ENCODE peak calls at places on chromosome 18, in ten cellular contexts. B, Q, R, X, N, M, P, F, G and Z are unnamed samples.
A peak's percentile ranks its signal among the peaks of the same experiment; 100 is the strongest.

GRCh38 chr18:22439447-22439846 is 21.7 kb upstream of the CTAGE1 start:
- DNase-seq in R (no peak), B (no peak), M (no peak), F (peak; percentile 22), N (no peak), G (no peak), Q (no peak), P (no peak), X (peak; percentile 19), Z (no peak)

GRCh38 chr18:12014976-12015696 is 33.8 kb downstream of the IMPA2 start:
- DNase-seq in R (no peak), Q (no peak), B (no peak), P (no peak), X (no peak), F (no peak), G (no peak), N (no peak), M (no peak), Z (no peak)

GRCh38 chr18:9782073-9782857 is 74.2 kb downstream of the RAB31 start:
- DNase-seq in Q (no peak), G (no peak), X (peak; percentile 72), N (no peak), B (no peak), R (no peak), F (peak; percentile 95), P (no peak), M (no peak), Z (peak; percentile 98)

GRCh38 chr18:63467699-63468098 is 9.1 kb upstream of the SERPINB5 start:
- DNase-seq in M (no peak), N (no peak), B (no peak), P (no peak), Q (no peak), F (no peak), G (no peak), X (no peak), R (no peak), Z (no peak)

GRCh38 chr18:74976331-74976909 is 232.5 kb downstream of the PTGR3 start:
- DNase-seq in P (no peak), B (no peak), G (peak; percentile 100), N (no peak), R (no peak), F (no peak), M (no peak), Q (no peak), X (no peak), Z (no peak)

GRCh38 chr18:13520741-13521140 is 205.6 kb downstream of the FAM210A start:
- DNase-seq in M (no peak), P (no peak), R (no peak), G (no peak), Q (no peak), N (no peak), B (no peak), X (no peak), F (no peak), Z (no peak)

GRCh38 chr18:37251679-37252078 is 313.9 kb downstream of the CELF4 start:
- DNase-seq in P (no peak), G (no peak), F (no peak), N (no peak), Q (no peak), R (no peak), X (peak; percentile 49), B (no peak), M (no peak), Z (no peak)

GRCh38 chr18:34866310-34866709 is 156.2 kb downstream of the DTNA start:
- DNase-seq in B (no peak), R (no peak), G (no peak), X (no peak), P (no peak), F (no peak), M (no peak), N (no peak), Q (no peak), Z (no peak)

GRCh38 chr18:26356045-26356785 is 130.0 kb downstream of the TAF4B start:
- DNase-seq in N (no peak), Q (no peak), F (no peak), G (no peak), X (no peak), P (no peak), B (no peak), R (no peak), M (no peak), Z (no peak)

GRCh38 chr18:6069539-6069938 is 174.2 kb upstream of the TMEM200C start:
- DNase-seq in P (no peak), R (no peak), B (no peak), M (no peak), F (no peak), N (no peak), G (no peak), X (peak; percentile 88), Q (no peak), Z (no peak)

GRCh38 chr18:47512056-47512455 is 260.6 kb upstream of the SKOR2 start:
- DNase-seq in M (no peak), P (no peak), N (no peak), R (no peak), B (no peak), G (no peak), Q (no peak), F (no peak), X (no peak), Z (no peak)

GRCh38 chr18:3498705-3499451 is 48.9 kb downstream of the TGIF1 start:
- DNase-seq in M (peak; percentile 80), X (no peak), P (peak; percentile 52), F (peak; percentile 49), B (no peak), G (peak; percentile 6), N (peak; percentile 71), Q (peak; percentile 6), R (peak; percentile 53), Z (peak; percentile 51)

GRCh38 chr18:8654482-8655451 is 45.5 kb downstream of the RAB12 start:
- DNase-seq in G (peak; percentile 35), X (peak; percentile 68), M (peak; percentile 48), N (peak; percentile 26), P (no peak), R (no peak), Q (no peak), F (peak; percentile 33), B (no peak), Z (peak; percentile 41)